ENCODE peak calls at places on chromosomes 12 and 14, in four cellular contexts. A, O, P and M are unnamed samples.

GRCh38 chr12:131754184-131754583 is 43.3 kb downstream of the SFSWAP start:
- DNase-seq in A (no peak), O (no peak), P (no peak), M (no peak)

GRCh38 chr14:100082723-100083122 is 17.5 kb downstream of the EVL start:
- DNase-seq in A (no peak), O (no peak), P (no peak), M (no peak)

GRCh38 chr12:24742378-24742777 is 206.5 kb downstream of the BCAT1 start:
- DNase-seq in A (peak; percentile 35), O (peak; percentile 41), P (no peak), M (no peak)

GRCh38 chr14:92315050-92315785 is 7.7 kb upstream of the SLC24A4 start:
- DNase-seq in A (no peak), O (no peak), P (no peak), M (no peak)

GRCh38 chr12:105704788-105705187 is 374.3 kb downstream of the C12orf75 start:
- DNase-seq in A (no peak), O (peak; percentile 44), P (no peak), M (no peak)

GRCh38 chr14:90522585-90523191 is 125.9 kb downstream of the CALM1 start:
- DNase-seq in A (no peak), O (peak; percentile 49), P (peak; percentile 60), M (no peak)

GRCh38 chr14:96191355-96191754 is 13.3 kb upstream of the BDKRB2 start:
- DNase-seq in A (no peak), O (no peak), P (no peak), M (no peak)

GRCh38 chr14:99883866-99884650 is 90.8 kb downstream of the EML1 start:
- DNase-seq in A (no peak), O (no peak), P (no peak), M (no peak)

GRCh38 chr14:67319142-67319541 is 40.5 kb downstream of the ATP6V1D start:
- DNase-seq in A (no peak), O (no peak), P (no peak), M (no peak)

GRCh38 chr12:25293596-25293995 is 42.9 kb upstream of the KRAS start:
- DNase-seq in A (no peak), O (no peak), P (no peak), M (no peak)

GRCh38 chr12:17132336-17132735 is 526.4 kb upstream of the LMO3 start:
- DNase-seq in A (no peak), O (no peak), P (no peak), M (no peak)

GRCh38 chr14:91126761-91127160 is 12.9 kb downstream of the DGLUCY start:
- DNase-seq in A (peak; percentile 42), O (no peak), P (no peak), M (no peak)

GRCh38 chr12:47876404-47876960 is 28.3 kb downstream of the VDR start:
- DNase-seq in A (no peak), O (no peak), P (no peak), M (no peak)

GRCh38 chr14:90060965-90061848 is 587 bp upstream of the KCNK13 start:
- DNase-seq in A (no peak), O (no peak), P (no peak), M (no peak)

GRCh38 chr14:21985081-21985480 is 311.5 kb upstream of the OR4E1 start:
- DNase-seq in A (no peak), O (no peak), P (no peak), M (no peak)

GRCh38 chr12:24909667-24910066 is 39.2 kb downstream of the BCAT1 start:
- DNase-seq in A (no peak), O (peak; percentile 23), P (no peak), M (no peak)